ENCODE peak calls at places on chromosomes 2 and 18, in ten cellular contexts. One of them, this sample, is unnamed.

GRCh38 chr2:222939208-222939846 is 78.5 kb downstream of the ACSL3 start:
- DNase-seq in pancreas: no peak
- DNase-seq in glomerular endothelial cell: peak
- DNase-seq in iPS DF 6.9: peak
- DNase-seq in thyroid gland: peak
- DNase-seq in SK-N-SH: peak
- DNase-seq in effector memory CD4-positive, alpha-beta T cell: peak
- DNase-seq in A172: peak
- DNase-seq in endodermal cell: peak
- DNase-seq in BE2C: peak
- DNase-seq in this sample: peak

GRCh38 chr2:138779451-138780440 is at the start of gene NXPH2:
- DNase-seq in pancreas: no peak
- DNase-seq in glomerular endothelial cell: no peak
- DNase-seq in iPS DF 6.9: no peak
- DNase-seq in thyroid gland: no peak
- DNase-seq in SK-N-SH: peak
- DNase-seq in effector memory CD4-positive, alpha-beta T cell: no peak
- DNase-seq in A172: peak
- DNase-seq in endodermal cell: peak
- DNase-seq in BE2C: peak
- DNase-seq in this sample: no peak

GRCh38 chr2:135144343-135144742 is 92.3 kb downstream of the RAB3GAP1 start:
- DNase-seq in pancreas: no peak
- DNase-seq in glomerular endothelial cell: no peak
- DNase-seq in iPS DF 6.9: no peak
- DNase-seq in thyroid gland: no peak
- DNase-seq in SK-N-SH: no peak
- DNase-seq in effector memory CD4-positive, alpha-beta T cell: no peak
- DNase-seq in A172: no peak
- DNase-seq in endodermal cell: no peak
- DNase-seq in BE2C: no peak
- DNase-seq in this sample: no peak

GRCh38 chr2:127429291-127429690 is 11.1 kb downstream of the PROC start:
- DNase-seq in pancreas: no peak
- DNase-seq in glomerular endothelial cell: no peak
- DNase-seq in iPS DF 6.9: no peak
- DNase-seq in thyroid gland: no peak
- DNase-seq in SK-N-SH: no peak
- DNase-seq in effector memory CD4-positive, alpha-beta T cell: no peak
- DNase-seq in A172: no peak
- DNase-seq in endodermal cell: no peak
- DNase-seq in BE2C: no peak
- DNase-seq in this sample: no peak

GRCh38 chr2:152094014-152094413 is 4.8 kb downstream of the CACNB4 start:
- DNase-seq in pancreas: no peak
- DNase-seq in glomerular endothelial cell: no peak
- DNase-seq in iPS DF 6.9: no peak
- DNase-seq in thyroid gland: no peak
- DNase-seq in SK-N-SH: no peak
- DNase-seq in effector memory CD4-positive, alpha-beta T cell: no peak
- DNase-seq in A172: no peak
- DNase-seq in endodermal cell: no peak
- DNase-seq in BE2C: no peak
- DNase-seq in this sample: no peak

GRCh38 chr2:8568543-8569302 is 113.1 kb upstream of the ID2 start:
- DNase-seq in pancreas: no peak
- DNase-seq in glomerular endothelial cell: no peak
- DNase-seq in iPS DF 6.9: no peak
- DNase-seq in thyroid gland: peak
- DNase-seq in SK-N-SH: no peak
- DNase-seq in effector memory CD4-positive, alpha-beta T cell: no peak
- DNase-seq in A172: no peak
- DNase-seq in endodermal cell: no peak
- DNase-seq in BE2C: no peak
- DNase-seq in this sample: no peak

GRCh38 chr18:34117319-34117718 is 107.4 kb downstream of the NOL4 start:
- DNase-seq in pancreas: no peak
- DNase-seq in glomerular endothelial cell: no peak
- DNase-seq in iPS DF 6.9: no peak
- DNase-seq in thyroid gland: no peak
- DNase-seq in SK-N-SH: peak
- DNase-seq in effector memory CD4-positive, alpha-beta T cell: no peak
- DNase-seq in A172: no peak
- DNase-seq in endodermal cell: no peak
- DNase-seq in BE2C: no peak
- DNase-seq in this sample: no peak

GRCh38 chr18:65906621-65907034 is 155.8 kb downstream of the CDH7 start:
- DNase-seq in pancreas: no peak
- DNase-seq in glomerular endothelial cell: no peak
- DNase-seq in iPS DF 6.9: no peak
- DNase-seq in thyroid gland: no peak
- DNase-seq in SK-N-SH: no peak
- DNase-seq in effector memory CD4-positive, alpha-beta T cell: no peak
- DNase-seq in A172: peak
- DNase-seq in endodermal cell: peak
- DNase-seq in BE2C: no peak
- DNase-seq in this sample: no peak

GRCh38 chr18:23380001-23380550 is 73.0 kb upstream of the RIOK3 start:
- DNase-seq in pancreas: no peak
- DNase-seq in glomerular endothelial cell: no peak
- DNase-seq in iPS DF 6.9: no peak
- DNase-seq in thyroid gland: peak
- DNase-seq in SK-N-SH: no peak
- DNase-seq in effector memory CD4-positive, alpha-beta T cell: no peak
- DNase-seq in A172: peak
- DNase-seq in endodermal cell: peak
- DNase-seq in BE2C: no peak
- DNase-seq in this sample: no peak

GRCh38 chr18:80193701-80194100 is 53.6 kb downstream of the PARD6G start:
- DNase-seq in pancreas: no peak
- DNase-seq in glomerular endothelial cell: no peak
- DNase-seq in iPS DF 6.9: no peak
- DNase-seq in thyroid gland: no peak
- DNase-seq in SK-N-SH: no peak
- DNase-seq in effector memory CD4-positive, alpha-beta T cell: no peak
- DNase-seq in A172: no peak
- DNase-seq in endodermal cell: peak
- DNase-seq in BE2C: no peak
- DNase-seq in this sample: no peak

GRCh38 chr18:3154214-3154613 is 65.6 kb downstream of the MYOM1 start:
- DNase-seq in pancreas: no peak
- DNase-seq in glomerular endothelial cell: no peak
- DNase-seq in iPS DF 6.9: no peak
- DNase-seq in thyroid gland: no peak
- DNase-seq in SK-N-SH: no peak
- DNase-seq in effector memory CD4-positive, alpha-beta T cell: no peak
- DNase-seq in A172: no peak
- DNase-seq in endodermal cell: no peak
- DNase-seq in BE2C: no peak
- DNase-seq in this sample: no peak

GRCh38 chr18:13004316-13004879 is 13.2 kb downstream of the CEP192 start:
- DNase-seq in pancreas: no peak
- DNase-seq in glomerular endothelial cell: no peak
- DNase-seq in iPS DF 6.9: no peak
- DNase-seq in thyroid gland: no peak
- DNase-seq in SK-N-SH: no peak
- DNase-seq in effector memory CD4-positive, alpha-beta T cell: no peak
- DNase-seq in A172: no peak
- DNase-seq in endodermal cell: no peak
- DNase-seq in BE2C: no peak
- DNase-seq in this sample: no peak

GRCh38 chr2:54675281-54675680 is 48.2 kb upstream of the EML6 start:
- DNase-seq in pancreas: no peak
- DNase-seq in glomerular endothelial cell: no peak
- DNase-seq in iPS DF 6.9: no peak
- DNase-seq in thyroid gland: peak
- DNase-seq in SK-N-SH: no peak
- DNase-seq in effector memory CD4-positive, alpha-beta T cell: no peak
- DNase-seq in A172: no peak
- DNase-seq in endodermal cell: no peak
- DNase-seq in BE2C: no peak
- DNase-seq in this sample: no peak

GRCh38 chr2:216392018-216392562 is 19.8 kb upstream of the MARCHF4 start:
- DNase-seq in pancreas: no peak
- DNase-seq in glomerular endothelial cell: no peak
- DNase-seq in iPS DF 6.9: no peak
- DNase-seq in thyroid gland: no peak
- DNase-seq in SK-N-SH: no peak
- DNase-seq in effector memory CD4-positive, alpha-beta T cell: no peak
- DNase-seq in A172: no peak
- DNase-seq in endodermal cell: peak
- DNase-seq in BE2C: no peak
- DNase-seq in this sample: no peak

GRCh38 chr18:79853993-79854364 is 56.2 kb downstream of the KCNG2 start:
- DNase-seq in pancreas: no peak
- DNase-seq in glomerular endothelial cell: no peak
- DNase-seq in iPS DF 6.9: no peak
- DNase-seq in thyroid gland: no peak
- DNase-seq in SK-N-SH: no peak
- DNase-seq in effector memory CD4-positive, alpha-beta T cell: no peak
- DNase-seq in A172: no peak
- DNase-seq in endodermal cell: peak
- DNase-seq in BE2C: no peak
- DNase-seq in this sample: no peak

GRCh38 chr2:128540670-128541069 is 222.0 kb upstream of the HS6ST1 start:
- DNase-seq in pancreas: no peak
- DNase-seq in glomerular endothelial cell: no peak
- DNase-seq in iPS DF 6.9: no peak
- DNase-seq in thyroid gland: no peak
- DNase-seq in SK-N-SH: no peak
- DNase-seq in effector memory CD4-positive, alpha-beta T cell: no peak
- DNase-seq in A172: no peak
- DNase-seq in endodermal cell: no peak
- DNase-seq in BE2C: no peak
- DNase-seq in this sample: no peak

GRCh38 chr2:71462641-71463341 is 9.4 kb downstream of the DYSF start:
- DNase-seq in pancreas: no peak
- DNase-seq in glomerular endothelial cell: no peak
- DNase-seq in iPS DF 6.9: no peak
- DNase-seq in thyroid gland: no peak
- DNase-seq in SK-N-SH: no peak
- DNase-seq in effector memory CD4-positive, alpha-beta T cell: no peak
- DNase-seq in A172: no peak
- DNase-seq in endodermal cell: peak
- DNase-seq in BE2C: no peak
- DNase-seq in this sample: no peak

GRCh38 chr18:50297621-50298442 is 10.3 kb upstream of the CXXC1 start:
- DNase-seq in pancreas: peak
- DNase-seq in glomerular endothelial cell: no peak
- DNase-seq in iPS DF 6.9: peak
- DNase-seq in thyroid gland: peak
- DNase-seq in SK-N-SH: peak
- DNase-seq in effector memory CD4-positive, alpha-beta T cell: peak
- DNase-seq in A172: no peak
- DNase-seq in endodermal cell: peak
- DNase-seq in BE2C: peak
- DNase-seq in this sample: peak

GRCh38 chr2:25145803-25146202 is 22.6 kb downstream of the POMC start:
- DNase-seq in pancreas: no peak
- DNase-seq in glomerular endothelial cell: no peak
- DNase-seq in iPS DF 6.9: no peak
- DNase-seq in thyroid gland: no peak
- DNase-seq in SK-N-SH: no peak
- DNase-seq in effector memory CD4-positive, alpha-beta T cell: no peak
- DNase-seq in A172: no peak
- DNase-seq in endodermal cell: no peak
- DNase-seq in BE2C: no peak
- DNase-seq in this sample: no peak

GRCh38 chr2:229342376-229342775 is 71.3 kb upstream of the PID1 start:
- DNase-seq in pancreas: peak
- DNase-seq in glomerular endothelial cell: no peak
- DNase-seq in iPS DF 6.9: peak
- DNase-seq in thyroid gland: peak
- DNase-seq in SK-N-SH: peak
- DNase-seq in effector memory CD4-positive, alpha-beta T cell: no peak
- DNase-seq in A172: peak
- DNase-seq in endodermal cell: peak
- DNase-seq in BE2C: no peak
- DNase-seq in this sample: no peak

GRCh38 chr2:98708396-98709186 is 22.3 kb downstream of the MGAT4A start:
- DNase-seq in pancreas: no peak
- DNase-seq in glomerular endothelial cell: no peak
- DNase-seq in iPS DF 6.9: no peak
- DNase-seq in thyroid gland: no peak
- DNase-seq in SK-N-SH: no peak
- DNase-seq in effector memory CD4-positive, alpha-beta T cell: no peak
- DNase-seq in A172: no peak
- DNase-seq in endodermal cell: no peak
- DNase-seq in BE2C: no peak
- DNase-seq in this sample: no peak

GRCh38 chr2:85847051-85847588 is 41.7 kb downstream of the ST3GAL5 start:
- DNase-seq in pancreas: no peak
- DNase-seq in glomerular endothelial cell: no peak
- DNase-seq in iPS DF 6.9: no peak
- DNase-seq in thyroid gland: no peak
- DNase-seq in SK-N-SH: no peak
- DNase-seq in effector memory CD4-positive, alpha-beta T cell: no peak
- DNase-seq in A172: no peak
- DNase-seq in endodermal cell: no peak
- DNase-seq in BE2C: no peak
- DNase-seq in this sample: no peak

GRCh38 chr2:239288951-239289481 is 111.8 kb downstream of the HDAC4 start:
- DNase-seq in pancreas: no peak
- DNase-seq in glomerular endothelial cell: no peak
- DNase-seq in iPS DF 6.9: no peak
- DNase-seq in thyroid gland: no peak
- DNase-seq in SK-N-SH: peak
- DNase-seq in effector memory CD4-positive, alpha-beta T cell: no peak
- DNase-seq in A172: no peak
- DNase-seq in endodermal cell: no peak
- DNase-seq in BE2C: peak
- DNase-seq in this sample: no peak

GRCh38 chr2:182280128-182280527 is 146.7 kb downstream of the PDE1A start:
- DNase-seq in pancreas: no peak
- DNase-seq in glomerular endothelial cell: no peak
- DNase-seq in iPS DF 6.9: no peak
- DNase-seq in thyroid gland: no peak
- DNase-seq in SK-N-SH: no peak
- DNase-seq in effector memory CD4-positive, alpha-beta T cell: no peak
- DNase-seq in A172: peak
- DNase-seq in endodermal cell: no peak
- DNase-seq in BE2C: no peak
- DNase-seq in this sample: no peak

GRCh38 chr2:38377501-38378258 is 607 bp upstream of the ATL2 start:
- DNase-seq in pancreas: peak
- DNase-seq in glomerular endothelial cell: peak
- DNase-seq in iPS DF 6.9: peak
- DNase-seq in thyroid gland: peak
- DNase-seq in SK-N-SH: no peak
- DNase-seq in effector memory CD4-positive, alpha-beta T cell: no peak
- DNase-seq in A172: peak
- DNase-seq in endodermal cell: no peak
- DNase-seq in BE2C: no peak
- DNase-seq in this sample: no peak

GRCh38 chr2:168215813-168216212 is 31.6 kb downstream of the STK39 start:
- DNase-seq in pancreas: no peak
- DNase-seq in glomerular endothelial cell: no peak
- DNase-seq in iPS DF 6.9: no peak
- DNase-seq in thyroid gland: no peak
- DNase-seq in SK-N-SH: no peak
- DNase-seq in effector memory CD4-positive, alpha-beta T cell: no peak
- DNase-seq in A172: no peak
- DNase-seq in endodermal cell: no peak
- DNase-seq in BE2C: no peak
- DNase-seq in this sample: no peak